ENCODE peak calls at places on chromosomes 11 and 22, in nine cellular contexts. W is HFF-Myc; J is fibroblast of mammary gland; L is lung microvascular endothelial cell; P is HuH-7; X is T-helper 1 cell; E is SIG-M5; K is activated CD4-positive, alpha-beta T cell treated with anti-CD3 and anti-CD28 coated beads for 36 hours; M is T follicular helper cell. O is an unnamed sample.

GRCh38 chr22:38429460-38430128 is 25.4 kb downstream of the KCNJ4 start:
- DNase-seq in P (no peak), W (no peak), X (no peak), E (no peak), J (no peak), K (no peak), M (no peak), L (peak; percentile 45), O (no peak)

GRCh38 chr11:35893796-35894475 is 49.9 kb upstream of the LDLRAD3 start:
- DNase-seq in X (no peak), E (no peak), P (no peak), W (peak; percentile 57), J (peak; percentile 72), M (no peak), K (no peak), L (no peak), O (no peak)

GRCh38 chr11:24755260-24755839 is 258.5 kb downstream of the LUZP2 start:
- DNase-seq in X (no peak), W (no peak), M (no peak), J (no peak), L (no peak), E (no peak), K (no peak), P (no peak), O (no peak)

GRCh38 chr11:22337571-22338464 is at the start of gene SLC17A6:
- DNase-seq in P (peak; percentile 24), W (peak; percentile 24), L (peak; percentile 30), K (peak; percentile 40), E (no peak), J (peak; percentile 16), M (no peak), X (no peak), O (no peak)

GRCh38 chr11:119258180-119258579 is 52.0 kb downstream of the CBL start:
- DNase-seq in X (peak; percentile 31), J (no peak), L (no peak), M (no peak), E (no peak), K (peak; percentile 28), W (no peak), P (no peak), O (no peak)

GRCh38 chr11:44955019-44955738 is 4.5 kb upstream of the TP53I11 start:
- DNase-seq in K (peak; percentile 36), M (no peak), L (peak; percentile 97), W (peak; percentile 44), X (no peak), J (peak; percentile 85), E (no peak), P (no peak), O (no peak)

GRCh38 chr11:117997436-117998200 is 11.4 kb downstream of the IL10RA start:
- DNase-seq in W (no peak), E (no peak), X (peak; percentile 40), J (peak; percentile 8), P (no peak), K (peak; percentile 56), L (no peak), M (no peak), O (no peak)

GRCh38 chr11:99505319-99505718 is 484.6 kb downstream of the CNTN5 start:
- DNase-seq in J (peak; percentile 62), W (no peak), L (no peak), X (no peak), P (no peak), M (no peak), E (no peak), K (no peak), O (no peak)

GRCh38 chr11:64996710-64997380 is at the start of gene BATF2:
- DNase-seq in K (no peak), W (peak; percentile 66), X (no peak), J (peak; percentile 60), L (peak; percentile 79), P (peak; percentile 80), E (no peak), M (no peak), O (no peak)

GRCh38 chr22:30116362-30117117 is 36.3 kb downstream of the HORMAD2 start:
- DNase-seq in W (no peak), K (no peak), P (peak; percentile 49), L (no peak), J (peak; percentile 70), E (no peak), M (no peak), X (no peak), O (peak; percentile 42)

GRCh38 chr11:61919113-61919840 is 1.9 kb upstream of the RAB3IL1 start:
- DNase-seq in W (no peak), P (peak; percentile 13), X (no peak), M (no peak), E (no peak), J (no peak), L (no peak), K (no peak), O (no peak)